ENCODE peak calls at places on chromosomes 3 and 15, in eight cellular contexts. One of them, this sample, is unnamed.

GRCh38 chr15:56524915-56525314 is 60.0 kb upstream of the MNS1 start:
- DNase-seq in posterior cingulate gyrus: no peak
- DNase-seq in choroid plexus epithelial cell: peak; percentile 67
- DNase-seq in D341Med: no peak
- DNase-seq in anterior cingulate cortex: no peak
- DNase-seq in effector CD4-positive, alpha-beta T cell: no peak
- DNase-seq in T-helper 22 cell: no peak
- DNase-seq in dermis microvascular lymphatic vessel endothelial cell: no peak
- DNase-seq in this sample: peak; percentile 59

GRCh38 chr3:134650431-134651346 is at the start of gene KY:
- DNase-seq in posterior cingulate gyrus: peak; percentile 65
- DNase-seq in choroid plexus epithelial cell: peak; percentile 47
- DNase-seq in D341Med: peak; percentile 77
- DNase-seq in anterior cingulate cortex: peak; percentile 49
- DNase-seq in effector CD4-positive, alpha-beta T cell: no peak
- DNase-seq in T-helper 22 cell: no peak
- DNase-seq in dermis microvascular lymphatic vessel endothelial cell: peak; percentile 18
- DNase-seq in this sample: peak; percentile 69

GRCh38 chr3:48208088-48208487 is 15.2 kb upstream of the CAMP start:
- DNase-seq in posterior cingulate gyrus: no peak
- DNase-seq in choroid plexus epithelial cell: no peak
- DNase-seq in D341Med: no peak
- DNase-seq in anterior cingulate cortex: no peak
- DNase-seq in effector CD4-positive, alpha-beta T cell: no peak
- DNase-seq in T-helper 22 cell: no peak
- DNase-seq in dermis microvascular lymphatic vessel endothelial cell: no peak
- DNase-seq in this sample: no peak

GRCh38 chr3:24363242-24363641 is 131.4 kb downstream of the THRB start:
- DNase-seq in posterior cingulate gyrus: no peak
- DNase-seq in choroid plexus epithelial cell: peak; percentile 53
- DNase-seq in D341Med: no peak
- DNase-seq in anterior cingulate cortex: no peak
- DNase-seq in effector CD4-positive, alpha-beta T cell: no peak
- DNase-seq in T-helper 22 cell: no peak
- DNase-seq in dermis microvascular lymphatic vessel endothelial cell: no peak
- DNase-seq in this sample: no peak

GRCh38 chr3:66439666-66440344 is 61.0 kb downstream of the LRIG1 start:
- DNase-seq in posterior cingulate gyrus: no peak
- DNase-seq in choroid plexus epithelial cell: no peak
- DNase-seq in D341Med: no peak
- DNase-seq in anterior cingulate cortex: no peak
- DNase-seq in effector CD4-positive, alpha-beta T cell: no peak
- DNase-seq in T-helper 22 cell: no peak
- DNase-seq in dermis microvascular lymphatic vessel endothelial cell: no peak
- DNase-seq in this sample: no peak

GRCh38 chr15:32855942-32856341 is 138.1 kb downstream of the GREM1 start:
- DNase-seq in posterior cingulate gyrus: no peak
- DNase-seq in choroid plexus epithelial cell: peak; percentile 99
- DNase-seq in D341Med: no peak
- DNase-seq in anterior cingulate cortex: no peak
- DNase-seq in effector CD4-positive, alpha-beta T cell: no peak
- DNase-seq in T-helper 22 cell: no peak
- DNase-seq in dermis microvascular lymphatic vessel endothelial cell: peak; percentile 92
- DNase-seq in this sample: peak; percentile 97

GRCh38 chr15:83365370-83365938 is 81.0 kb upstream of the BNC1 start:
- DNase-seq in posterior cingulate gyrus: peak; percentile 38
- DNase-seq in choroid plexus epithelial cell: peak; percentile 90
- DNase-seq in D341Med: no peak
- DNase-seq in anterior cingulate cortex: peak; percentile 9
- DNase-seq in effector CD4-positive, alpha-beta T cell: no peak
- DNase-seq in T-helper 22 cell: no peak
- DNase-seq in dermis microvascular lymphatic vessel endothelial cell: peak; percentile 13
- DNase-seq in this sample: peak; percentile 50

GRCh38 chr3:71536376-71536965 is 47.1 kb downstream of the FOXP1 start:
- DNase-seq in posterior cingulate gyrus: no peak
- DNase-seq in choroid plexus epithelial cell: peak; percentile 85
- DNase-seq in D341Med: no peak
- DNase-seq in anterior cingulate cortex: no peak
- DNase-seq in effector CD4-positive, alpha-beta T cell: no peak
- DNase-seq in T-helper 22 cell: no peak
- DNase-seq in dermis microvascular lymphatic vessel endothelial cell: peak; percentile 8
- DNase-seq in this sample: peak; percentile 74

GRCh38 chr15:60758961-60759729 is 280.2 kb upstream of the ICE2 start:
- DNase-seq in posterior cingulate gyrus: no peak
- DNase-seq in choroid plexus epithelial cell: peak; percentile 98
- DNase-seq in D341Med: no peak
- DNase-seq in anterior cingulate cortex: no peak
- DNase-seq in effector CD4-positive, alpha-beta T cell: no peak
- DNase-seq in T-helper 22 cell: no peak
- DNase-seq in dermis microvascular lymphatic vessel endothelial cell: no peak
- DNase-seq in this sample: peak; percentile 91

GRCh38 chr15:78951841-78952238 is 7.0 kb upstream of the CTSH start:
- DNase-seq in posterior cingulate gyrus: no peak
- DNase-seq in choroid plexus epithelial cell: peak; percentile 28
- DNase-seq in D341Med: no peak
- DNase-seq in anterior cingulate cortex: no peak
- DNase-seq in effector CD4-positive, alpha-beta T cell: no peak
- DNase-seq in T-helper 22 cell: no peak
- DNase-seq in dermis microvascular lymphatic vessel endothelial cell: no peak
- DNase-seq in this sample: peak; percentile 54

GRCh38 chr15:82048809-82049208 is 3.0 kb upstream of the MEX3B start:
- DNase-seq in posterior cingulate gyrus: no peak
- DNase-seq in choroid plexus epithelial cell: no peak
- DNase-seq in D341Med: no peak
- DNase-seq in anterior cingulate cortex: no peak
- DNase-seq in effector CD4-positive, alpha-beta T cell: no peak
- DNase-seq in T-helper 22 cell: no peak
- DNase-seq in dermis microvascular lymphatic vessel endothelial cell: no peak
- DNase-seq in this sample: no peak

GRCh38 chr3:61181874-61182273 is 69.4 kb downstream of the FHIT start:
- DNase-seq in posterior cingulate gyrus: no peak
- DNase-seq in choroid plexus epithelial cell: peak; percentile 53
- DNase-seq in D341Med: no peak
- DNase-seq in anterior cingulate cortex: no peak
- DNase-seq in effector CD4-positive, alpha-beta T cell: no peak
- DNase-seq in T-helper 22 cell: no peak
- DNase-seq in dermis microvascular lymphatic vessel endothelial cell: no peak
- DNase-seq in this sample: peak; percentile 85

GRCh38 chr15:60912984-60913697 is 316.0 kb downstream of the RORA start:
- DNase-seq in posterior cingulate gyrus: peak; percentile 21
- DNase-seq in choroid plexus epithelial cell: no peak
- DNase-seq in D341Med: no peak
- DNase-seq in anterior cingulate cortex: peak; percentile 7
- DNase-seq in effector CD4-positive, alpha-beta T cell: no peak
- DNase-seq in T-helper 22 cell: no peak
- DNase-seq in dermis microvascular lymphatic vessel endothelial cell: peak; percentile 69
- DNase-seq in this sample: peak; percentile 27

GRCh38 chr3:14511971-14512943 is 27.9 kb downstream of the GRIP2 start:
- DNase-seq in posterior cingulate gyrus: no peak
- DNase-seq in choroid plexus epithelial cell: no peak
- DNase-seq in D341Med: no peak
- DNase-seq in anterior cingulate cortex: no peak
- DNase-seq in effector CD4-positive, alpha-beta T cell: no peak
- DNase-seq in T-helper 22 cell: no peak
- DNase-seq in dermis microvascular lymphatic vessel endothelial cell: no peak
- DNase-seq in this sample: no peak

GRCh38 chr15:32119694-32120330 is 89.5 kb downstream of the CHRNA7 start:
- DNase-seq in posterior cingulate gyrus: no peak
- DNase-seq in choroid plexus epithelial cell: no peak
- DNase-seq in D341Med: no peak
- DNase-seq in anterior cingulate cortex: no peak
- DNase-seq in effector CD4-positive, alpha-beta T cell: no peak
- DNase-seq in T-helper 22 cell: no peak
- DNase-seq in dermis microvascular lymphatic vessel endothelial cell: no peak
- DNase-seq in this sample: no peak

GRCh38 chr15:74664028-74664616 is 31.7 kb downstream of the EDC3 start:
- DNase-seq in posterior cingulate gyrus: peak; percentile 10
- DNase-seq in choroid plexus epithelial cell: peak; percentile 52
- DNase-seq in D341Med: no peak
- DNase-seq in anterior cingulate cortex: no peak
- DNase-seq in effector CD4-positive, alpha-beta T cell: no peak
- DNase-seq in T-helper 22 cell: no peak
- DNase-seq in dermis microvascular lymphatic vessel endothelial cell: peak; percentile 82
- DNase-seq in this sample: peak; percentile 32